ENCODE peak calls at places on chromosomes 12 and 14, in five cellular contexts. One of them, this sample, is unnamed.

GRCh38 chr12:90449611-90450010 is 505.4 kb downstream of the CCER1 start:
- DNase-seq in HFFc6: no peak
- DNase-seq in activated T-helper 1 cell treated with anti-CD3 and anti-CD28 coated beads, Interleukin-2, amount 50 U/mL, for 16 hours: no peak
- DNase-seq in stimulated activated CD4-positive, alpha-beta T cell treated with anti-CD3 and anti-CD28 coated beads, Interleukin-1b, Interleukin-23, amount 100 ng/mL, for 24 hours: no peak
- DNase-seq in amniotic stem cell: no peak
- DNase-seq in this sample: no peak

GRCh38 chr14:65193891-65194290 is 91.6 kb upstream of the MAX start:
- DNase-seq in stimulated activated CD4-positive, alpha-beta T cell treated with anti-CD3 and anti-CD28 coated beads, Interleukin-1b, Interleukin-23, amount 100 ng/mL, for 24 hours: no peak
- DNase-seq in HFFc6: no peak
- DNase-seq in amniotic stem cell: no peak
- DNase-seq in activated T-helper 1 cell treated with anti-CD3 and anti-CD28 coated beads, Interleukin-2, amount 50 U/mL, for 16 hours: no peak
- DNase-seq in this sample: no peak

GRCh38 chr12:127125607-127126259 is 1141.2 kb upstream of the TMEM132C start:
- DNase-seq in activated T-helper 1 cell treated with anti-CD3 and anti-CD28 coated beads, Interleukin-2, amount 50 U/mL, for 16 hours: no peak
- DNase-seq in amniotic stem cell: peak; percentile 67
- DNase-seq in HFFc6: peak; percentile 91
- DNase-seq in stimulated activated CD4-positive, alpha-beta T cell treated with anti-CD3 and anti-CD28 coated beads, Interleukin-1b, Interleukin-23, amount 100 ng/mL, for 24 hours: peak; percentile 40
- DNase-seq in this sample: no peak

GRCh38 chr12:41476499-41476898 is 288.4 kb downstream of the PDZRN4 start:
- DNase-seq in stimulated activated CD4-positive, alpha-beta T cell treated with anti-CD3 and anti-CD28 coated beads, Interleukin-1b, Interleukin-23, amount 100 ng/mL, for 24 hours: no peak
- DNase-seq in amniotic stem cell: no peak
- DNase-seq in activated T-helper 1 cell treated with anti-CD3 and anti-CD28 coated beads, Interleukin-2, amount 50 U/mL, for 16 hours: no peak
- DNase-seq in HFFc6: no peak
- DNase-seq in this sample: no peak

GRCh38 chr12:57235012-57235727 is 5.7 kb downstream of the SHMT2 start:
- DNase-seq in HFFc6: no peak
- DNase-seq in amniotic stem cell: no peak
- DNase-seq in stimulated activated CD4-positive, alpha-beta T cell treated with anti-CD3 and anti-CD28 coated beads, Interleukin-1b, Interleukin-23, amount 100 ng/mL, for 24 hours: no peak
- DNase-seq in activated T-helper 1 cell treated with anti-CD3 and anti-CD28 coated beads, Interleukin-2, amount 50 U/mL, for 16 hours: no peak
- DNase-seq in this sample: no peak

GRCh38 chr12:120457133-120457532 is 10.9 kb downstream of the GATC start:
- DNase-seq in stimulated activated CD4-positive, alpha-beta T cell treated with anti-CD3 and anti-CD28 coated beads, Interleukin-1b, Interleukin-23, amount 100 ng/mL, for 24 hours: no peak
- DNase-seq in amniotic stem cell: no peak
- DNase-seq in activated T-helper 1 cell treated with anti-CD3 and anti-CD28 coated beads, Interleukin-2, amount 50 U/mL, for 16 hours: no peak
- DNase-seq in HFFc6: no peak
- DNase-seq in this sample: no peak

GRCh38 chr12:38886064-38886463 is 19.3 kb downstream of the CPNE8 start:
- DNase-seq in amniotic stem cell: no peak
- DNase-seq in stimulated activated CD4-positive, alpha-beta T cell treated with anti-CD3 and anti-CD28 coated beads, Interleukin-1b, Interleukin-23, amount 100 ng/mL, for 24 hours: no peak
- DNase-seq in activated T-helper 1 cell treated with anti-CD3 and anti-CD28 coated beads, Interleukin-2, amount 50 U/mL, for 16 hours: no peak
- DNase-seq in HFFc6: no peak
- DNase-seq in this sample: peak; percentile 73

GRCh38 chr12:52691076-52691764 is 11.0 kb upstream of the KRT1 start:
- DNase-seq in stimulated activated CD4-positive, alpha-beta T cell treated with anti-CD3 and anti-CD28 coated beads, Interleukin-1b, Interleukin-23, amount 100 ng/mL, for 24 hours: peak; percentile 27
- DNase-seq in activated T-helper 1 cell treated with anti-CD3 and anti-CD28 coated beads, Interleukin-2, amount 50 U/mL, for 16 hours: peak; percentile 19
- DNase-seq in HFFc6: no peak
- DNase-seq in amniotic stem cell: no peak
- DNase-seq in this sample: no peak

GRCh38 chr12:106205208-106206069 is 42.4 kb downstream of the CKAP4 start:
- DNase-seq in activated T-helper 1 cell treated with anti-CD3 and anti-CD28 coated beads, Interleukin-2, amount 50 U/mL, for 16 hours: no peak
- DNase-seq in HFFc6: peak; percentile 8
- DNase-seq in stimulated activated CD4-positive, alpha-beta T cell treated with anti-CD3 and anti-CD28 coated beads, Interleukin-1b, Interleukin-23, amount 100 ng/mL, for 24 hours: no peak
- DNase-seq in amniotic stem cell: no peak
- DNase-seq in this sample: no peak

GRCh38 chr12:121135320-121135719 is 2.6 kb downstream of the P2RX7 start:
- DNase-seq in activated T-helper 1 cell treated with anti-CD3 and anti-CD28 coated beads, Interleukin-2, amount 50 U/mL, for 16 hours: no peak
- DNase-seq in amniotic stem cell: no peak
- DNase-seq in stimulated activated CD4-positive, alpha-beta T cell treated with anti-CD3 and anti-CD28 coated beads, Interleukin-1b, Interleukin-23, amount 100 ng/mL, for 24 hours: no peak
- DNase-seq in HFFc6: no peak
- DNase-seq in this sample: no peak

GRCh38 chr14:92997343-92998061 is 74.6 kb downstream of the CHGA start:
- DNase-seq in amniotic stem cell: no peak
- DNase-seq in activated T-helper 1 cell treated with anti-CD3 and anti-CD28 coated beads, Interleukin-2, amount 50 U/mL, for 16 hours: no peak
- DNase-seq in HFFc6: no peak
- DNase-seq in stimulated activated CD4-positive, alpha-beta T cell treated with anti-CD3 and anti-CD28 coated beads, Interleukin-1b, Interleukin-23, amount 100 ng/mL, for 24 hours: no peak
- DNase-seq in this sample: no peak

GRCh38 chr12:88472775-88473174 is 107.5 kb downstream of the KITLG start:
- DNase-seq in activated T-helper 1 cell treated with anti-CD3 and anti-CD28 coated beads, Interleukin-2, amount 50 U/mL, for 16 hours: no peak
- DNase-seq in HFFc6: peak; percentile 54
- DNase-seq in amniotic stem cell: no peak
- DNase-seq in stimulated activated CD4-positive, alpha-beta T cell treated with anti-CD3 and anti-CD28 coated beads, Interleukin-1b, Interleukin-23, amount 100 ng/mL, for 24 hours: no peak
- DNase-seq in this sample: no peak

GRCh38 chr12:113647048-113647447 is 175.4 kb upstream of the LHX5 start:
- DNase-seq in stimulated activated CD4-positive, alpha-beta T cell treated with anti-CD3 and anti-CD28 coated beads, Interleukin-1b, Interleukin-23, amount 100 ng/mL, for 24 hours: no peak
- DNase-seq in HFFc6: no peak
- DNase-seq in activated T-helper 1 cell treated with anti-CD3 and anti-CD28 coated beads, Interleukin-2, amount 50 U/mL, for 16 hours: no peak
- DNase-seq in amniotic stem cell: no peak
- DNase-seq in this sample: no peak

GRCh38 chr12:47750229-47750798 is 8.4 kb downstream of the RAPGEF3 start:
- DNase-seq in amniotic stem cell: no peak
- DNase-seq in HFFc6: no peak
- DNase-seq in activated T-helper 1 cell treated with anti-CD3 and anti-CD28 coated beads, Interleukin-2, amount 50 U/mL, for 16 hours: no peak
- DNase-seq in stimulated activated CD4-positive, alpha-beta T cell treated with anti-CD3 and anti-CD28 coated beads, Interleukin-1b, Interleukin-23, amount 100 ng/mL, for 24 hours: no peak
- DNase-seq in this sample: no peak

GRCh38 chr12:116874324-116874995 is 6.8 kb downstream of the HRK start:
- DNase-seq in stimulated activated CD4-positive, alpha-beta T cell treated with anti-CD3 and anti-CD28 coated beads, Interleukin-1b, Interleukin-23, amount 100 ng/mL, for 24 hours: no peak
- DNase-seq in activated T-helper 1 cell treated with anti-CD3 and anti-CD28 coated beads, Interleukin-2, amount 50 U/mL, for 16 hours: no peak
- DNase-seq in amniotic stem cell: no peak
- DNase-seq in HFFc6: no peak
- DNase-seq in this sample: no peak

GRCh38 chr14:61460853-61461611 is 139.7 kb downstream of the PRKCH start:
- DNase-seq in HFFc6: no peak
- DNase-seq in activated T-helper 1 cell treated with anti-CD3 and anti-CD28 coated beads, Interleukin-2, amount 50 U/mL, for 16 hours: no peak
- DNase-seq in stimulated activated CD4-positive, alpha-beta T cell treated with anti-CD3 and anti-CD28 coated beads, Interleukin-1b, Interleukin-23, amount 100 ng/mL, for 24 hours: no peak
- DNase-seq in amniotic stem cell: no peak
- DNase-seq in this sample: no peak